ENCODE peak calls at places on chromosome 9, in five cellular contexts. W is ovary, S is lower leg skin, E is HepG2, Z is tibial nerve. H is an unnamed sample.

GRCh38 chr9:134126373-134126772 is 9.5 kb upstream of the WDR5 start:
- DNase-seq in W (no peak), S (no peak), E (no peak), Z (no peak), H (no peak)

GRCh38 chr9:107112707-107113243 is 170.3 kb upstream of the RAD23B start:
- DNase-seq in Z (no peak), S (no peak), W (no peak), E (no peak), H (no peak)

GRCh38 chr9:84557751-84558150 is 111.8 kb upstream of the NTRK2 start:
- DNase-seq in W (no peak), S (no peak), Z (no peak), E (no peak), H (no peak)

GRCh38 chr9:69223605-69224004 is 49.5 kb downstream of the TJP2 start:
- DNase-seq in W (no peak), Z (no peak), S (no peak), E (peak; percentile 52), H (peak; percentile 17)

GRCh38 chr9:81132318-81132717 is 557.0 kb downstream of the TLE1 start:
- DNase-seq in Z (no peak), S (no peak), E (no peak), W (no peak), H (no peak)

GRCh38 chr9:31519826-31520225 is 864.6 kb upstream of the ACO1 start:
- DNase-seq in Z (no peak), S (no peak), W (no peak), E (no peak), H (no peak)

GRCh38 chr9:127541865-127542264 is 70.2 kb upstream of the STXBP1 start:
- DNase-seq in E (no peak), S (no peak), Z (peak; percentile 82), W (no peak), H (no peak)

GRCh38 chr9:15416880-15417279 is 5.8 kb upstream of the SNAPC3 start:
- DNase-seq in S (no peak), E (peak; percentile 56), W (no peak), Z (peak; percentile 52), H (no peak)

GRCh38 chr9:89377411-89377810 is 59.1 kb downstream of the SECISBP2 start:
- DNase-seq in W (no peak), S (no peak), E (no peak), Z (no peak), H (no peak)

GRCh38 chr9:107548298-107549142 is 59.0 kb upstream of the KLF4 start:
- DNase-seq in W (no peak), Z (peak; percentile 66), S (no peak), E (peak; percentile 29), H (no peak)

GRCh38 chr9:7403839-7404238 is 395.7 kb downstream of the DMAC1 start:
- DNase-seq in E (no peak), W (no peak), Z (no peak), S (no peak), H (no peak)

GRCh38 chr9:20015427-20015931 is 226.6 kb upstream of the SLC24A2 start:
- DNase-seq in S (no peak), W (no peak), E (no peak), Z (no peak), H (no peak)

GRCh38 chr9:74122229-74122628 is 374.9 kb upstream of the RORB start:
- DNase-seq in Z (no peak), S (no peak), W (no peak), E (no peak), H (no peak)

GRCh38 chr9:105510024-105510423 is 47.9 kb upstream of the FKTN start:
- DNase-seq in S (no peak), E (no peak), W (no peak), Z (no peak), H (no peak)

GRCh38 chr9:5909999-5910398 is 19.3 kb downstream of the MLANA start:
- DNase-seq in S (no peak), E (no peak), W (no peak), Z (no peak), H (no peak)

GRCh38 chr9:3459076-3459475 is 66.7 kb downstream of the RFX3 start:
- DNase-seq in W (no peak), S (no peak), Z (no peak), E (no peak), H (no peak)

GRCh38 chr9:100111235-100111634 is 12.2 kb downstream of the INVS start:
- DNase-seq in Z (peak; percentile 80), W (peak; percentile 77), S (peak; percentile 93), E (no peak), H (no peak)

GRCh38 chr9:133570681-133571080 is 36.2 kb downstream of the ADAMTSL2 start:
- DNase-seq in W (no peak), Z (no peak), E (no peak), S (no peak), H (no peak)

GRCh38 chr9:110214090-110214489 is 6.1 kb upstream of the C9orf152 start:
- DNase-seq in E (peak; percentile 51), Z (no peak), W (no peak), S (no peak), H (no peak)

GRCh38 chr9:3479516-3480352 is 46.1 kb downstream of the RFX3 start:
- DNase-seq in W (no peak), E (no peak), S (no peak), Z (no peak), H (no peak)

GRCh38 chr9:28915256-28915930 is 1342.1 kb upstream of the C9orf72 start:
- DNase-seq in E (no peak), W (no peak), Z (no peak), S (no peak), H (no peak)

GRCh38 chr9:99823392-99824377 is 2.0 kb downstream of the NR4A3 start:
- DNase-seq in E (no peak), W (peak; percentile 68), Z (no peak), S (peak; percentile 89), H (peak; percentile 55)

DNA sequence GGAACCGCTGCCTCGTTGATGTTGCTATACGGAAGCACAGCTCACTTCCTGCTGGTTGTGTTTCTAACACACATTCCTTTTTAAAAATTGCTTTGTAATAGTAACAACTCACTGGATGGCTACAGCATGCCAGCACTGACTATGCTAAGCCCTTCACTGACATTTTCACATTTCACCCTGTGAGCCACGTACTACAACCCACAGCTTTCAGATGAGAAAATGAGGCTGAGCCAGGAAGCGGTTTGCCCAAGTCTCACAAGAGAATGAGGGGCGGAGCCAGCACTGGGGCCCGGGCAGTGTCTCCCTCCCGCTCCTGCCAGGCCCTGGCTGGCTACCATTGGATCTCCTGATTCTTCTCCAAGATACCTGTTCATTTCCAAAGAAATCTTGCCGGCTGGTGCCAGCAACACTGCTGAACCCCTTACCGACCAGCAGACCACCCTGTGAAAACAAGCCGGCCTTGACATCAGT is 38.3 kb downstream of the FAM78A start:
- DNase-seq in S (no peak), E (no peak), W (no peak), Z (peak; percentile 56), H (peak; percentile 77)
- TF ChIP-seq POLR2A in S (no peak), E (no peak), W (no peak), Z (no peak), H (peak; percentile 79)

DNA sequence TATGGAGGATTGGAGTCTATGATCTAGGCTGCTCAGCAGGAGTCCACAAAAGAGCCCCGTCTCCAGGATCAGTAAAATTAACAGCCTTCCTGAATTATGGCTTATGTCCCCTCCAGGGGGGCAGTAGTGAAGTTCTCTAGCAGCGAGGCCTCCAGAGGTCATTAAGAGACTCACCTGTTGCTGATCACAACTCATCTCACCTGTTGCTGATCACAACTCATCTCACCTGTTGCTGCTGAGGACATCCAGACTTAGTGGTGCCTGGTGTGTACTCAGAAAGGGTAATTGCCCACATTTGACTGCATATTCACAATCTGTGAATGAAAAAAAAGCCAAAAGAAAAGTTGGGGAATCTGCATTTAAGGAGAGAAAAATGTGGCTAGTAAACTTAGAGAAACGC is 129.5 kb downstream of the SMARCA2 start:
- DNase-seq in W (no peak), S (no peak), E (no peak), Z (no peak), H (no peak)
- TF ChIP-seq POLR2A in W (no peak), S (no peak), E (no peak), Z (no peak), H (no peak)

GRCh38 chr9:36320457-36320856 is 62.2 kb upstream of the GNE start:
- DNase-seq in Z (no peak), S (peak; percentile 40), W (no peak), E (no peak), H (no peak)
- TF ChIP-seq POLR2A in Z (no peak), S (no peak), W (no peak), E (no peak), H (no peak)

GRCh38 chr9:93184439-93185221 is 691 bp downstream of the WNK2 start:
- DNase-seq in Z (no peak), W (no peak), E (no peak), S (no peak), H (no peak)

GRCh38 chr9:93183106-93183662 is 755 bp upstream of the WNK2 start:
- DNase-seq in E (no peak), Z (no peak), S (no peak), W (no peak), H (no peak)

GRCh38 chr9:93185261-93186150 is 1.6 kb downstream of the WNK2 start:
- DNase-seq in E (no peak), W (no peak), S (no peak), Z (no peak), H (no peak)

GRCh38 chr9:93182572-93182971 is 1.4 kb upstream of the WNK2 start:
- DNase-seq in E (peak; percentile 51), S (no peak), W (no peak), Z (no peak), H (no peak)

DNA sequence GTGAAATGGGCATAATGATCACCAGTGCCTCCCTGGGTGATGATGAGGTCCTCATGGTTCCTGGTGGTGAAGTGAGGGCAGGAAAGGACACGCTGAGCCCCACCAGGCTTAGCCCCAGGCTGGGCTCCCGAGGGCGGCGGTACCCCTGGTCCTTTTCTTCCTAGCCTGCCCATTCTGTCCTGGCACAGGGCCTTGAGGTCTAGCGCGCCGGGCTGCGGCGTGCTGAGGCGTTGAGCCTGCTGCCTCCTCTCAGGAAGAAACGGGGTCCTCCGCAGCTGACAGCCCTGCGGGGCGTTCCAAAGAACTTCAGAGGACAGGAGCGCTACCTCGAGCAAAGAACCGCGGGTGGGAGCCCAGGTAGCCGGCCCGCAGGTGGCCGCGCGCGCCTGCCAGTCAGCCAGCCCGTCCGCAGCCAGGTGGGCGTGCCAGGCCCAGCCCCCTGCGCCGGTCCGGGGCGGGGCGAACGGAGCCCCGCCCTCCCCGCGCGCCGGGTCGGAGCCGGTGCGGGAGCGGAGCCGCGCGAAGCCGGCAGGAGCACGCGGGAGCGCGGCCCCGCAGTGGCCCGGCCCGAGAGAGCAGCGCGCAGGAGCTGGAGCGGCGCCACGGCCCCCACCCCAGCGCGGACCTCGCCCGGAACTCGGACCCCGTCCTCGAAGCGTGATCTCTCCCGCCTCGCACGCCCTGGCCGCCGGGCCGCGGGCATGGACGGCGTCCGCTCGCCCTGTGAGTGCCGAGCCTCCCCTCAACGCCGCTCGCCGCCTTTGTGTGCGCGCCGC is at the start of gene WNK2:
- DNase-seq in W (peak; percentile 55), Z (no peak), S (no peak), E (no peak), H (peak; percentile 58)
- TF ChIP-seq POLR2A in W (no peak), Z (no peak), S (no peak), E (no peak), H (no peak)